ENCODE peak calls at places on chromosomes 16 and 17, in seven cellular contexts. B, U, K, Q, N, P and S are unnamed samples. For H3K36me3, the result is how much of the 10 kb centered on the place peaks cover.

GRCh38 chr17:36120221-36120620 is 16.6 kb downstream of the CCL4 start:
- DNase-seq in K (no peak), B (no peak), N (no peak), P (no peak), U (no peak), Q (no peak), S (no peak)

GRCh38 chr16:4370570-4371480 is 823 bp upstream of the VASN start:
- DNase-seq in K (no peak), Q (no peak), U (peak), B (no peak), N (peak), P (peak), S (peak)

GRCh38 chr16:90077757-90078593 is 844 bp upstream of the PRDM7 start:
- DNase-seq in K (peak), P (no peak), Q (peak), N (peak), U (no peak), B (peak), S (peak)

GRCh38 chr16:84765606-84766580 is 53.9 kb upstream of the CRISPLD2 start:
- DNase-seq in U (no peak), N (no peak), K (no peak), P (no peak), B (no peak), Q (peak), S (no peak)

GRCh38 chr16:72664122-72664479 is 383.8 kb downstream of the ZFHX3 start:
- DNase-seq in U (no peak), N (peak), Q (no peak), B (no peak), K (peak), P (no peak), S (no peak)

GRCh38 chr16:50313596-50314483 is 47.5 kb downstream of the ADCY7 start:
- DNase-seq in U (peak), Q (peak), K (no peak), N (peak), P (no peak), B (no peak), S (no peak)

GRCh38 chr17:49071106-49071505 is 61.5 kb upstream of the B4GALNT2 start:
- DNase-seq in P (no peak), K (no peak), U (no peak), N (peak), Q (no peak), B (no peak), S (no peak)

GRCh38 chr16:70662991-70663523 is 16.7 kb downstream of the IL34 start:
- DNase-seq in Q (no peak), B (no peak), U (no peak), N (no peak), K (no peak), P (no peak), S (no peak)

GRCh38 chr16:57352636-57353047 is 5.9 kb upstream of the CCL22 start:
- DNase-seq in N (no peak), U (no peak), Q (no peak), B (no peak), P (no peak), K (no peak), S (no peak)

GRCh38 chr16:47392114-47392513 is 68.7 kb downstream of the ITFG1 start:
- DNase-seq in U (no peak), P (no peak), Q (no peak), N (no peak), K (peak), B (no peak), S (no peak)

GRCh38 chr16:10282367-10282766 is 100.1 kb upstream of the GRIN2A start:
- DNase-seq in P (no peak), B (no peak), N (no peak), K (no peak), U (no peak), Q (no peak), S (no peak)

GRCh38 chr16:10280262-10281170 is 98.3 kb upstream of the GRIN2A start:
- DNase-seq in B (no peak), Q (no peak), U (no peak), K (no peak), P (no peak), N (no peak), S (no peak)

DNA sequence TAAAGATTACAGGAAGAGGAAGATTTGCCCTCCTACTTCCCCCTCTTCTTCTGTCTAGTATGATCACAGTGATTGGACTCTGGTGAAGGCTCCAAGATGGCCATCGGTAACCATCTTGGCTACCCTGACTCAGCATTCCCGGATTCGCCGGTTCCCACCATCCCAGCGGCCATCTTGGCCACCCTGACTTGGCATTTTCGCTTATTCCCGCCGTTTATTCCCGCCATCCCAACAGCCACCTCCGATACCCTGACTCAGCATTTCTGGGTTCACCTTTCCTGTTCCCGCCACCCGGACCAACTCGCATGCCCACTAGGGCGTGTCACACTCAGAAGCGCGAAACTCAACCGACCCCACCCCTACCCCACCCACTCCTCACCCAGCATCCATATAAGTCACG is 95.4 kb upstream of the GRIN2A start:
- DNase-seq in B (no peak), P (no peak), Q (no peak), K (no peak), U (no peak), N (no peak), S (no peak)
- H3K36me3 ChIP-seq in B (under half), P (under half), Q (under half), K (under half), U (under half), N (under half), S (under half)

GRCh38 chr17:78174332-78174869 is 6.0 kb downstream of the SYNGR2 start:
- DNase-seq in P (peak), K (peak), Q (no peak), N (no peak), B (no peak), U (peak), S (peak)

GRCh38 chr17:78179372-78179771 is 7.5 kb downstream of the TK1 start:
- DNase-seq in U (no peak), B (no peak), K (peak), Q (no peak), P (peak), N (peak), S (peak)

GRCh38 chr17:78174870-78175642 is 6.7 kb downstream of the SYNGR2 start:
- DNase-seq in N (no peak), U (peak), B (peak), Q (no peak), P (no peak), K (no peak), S (peak)

GRCh38 chr17:78175643-78175981 is 7.2 kb downstream of the SYNGR2 start:
- DNase-seq in P (no peak), N (no peak), U (no peak), B (no peak), K (no peak), Q (no peak), S (no peak)

DNA sequence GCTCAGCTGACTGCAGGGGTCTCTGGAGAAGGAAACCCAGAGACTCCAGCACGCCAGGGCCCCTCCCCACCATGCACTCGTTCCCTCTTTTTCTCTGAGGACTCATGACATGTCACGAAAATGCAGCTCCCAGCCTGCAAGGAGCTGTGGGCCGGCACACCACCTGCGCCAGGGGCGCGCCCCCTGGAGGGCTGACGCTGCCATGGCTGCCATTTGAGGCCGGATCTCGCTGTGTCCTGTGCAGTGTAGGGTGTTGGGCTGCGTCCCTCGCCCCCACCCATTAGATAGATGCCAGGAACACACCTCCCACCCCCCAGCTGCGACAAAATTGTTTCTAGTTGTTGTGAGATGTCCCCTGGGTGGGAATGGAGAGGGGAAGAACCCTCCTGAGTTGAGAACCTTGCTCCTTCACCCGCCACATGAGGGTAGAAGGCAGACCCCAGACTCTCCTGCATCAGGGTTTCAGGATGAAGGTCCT is 8.2 kb downstream of the SYNGR2 start:
- DNase-seq in P (no peak), K (peak), Q (peak), U (peak), B (peak), N (peak), S (peak)
- H3K36me3 ChIP-seq in P (under half), K (under half), Q (under half), U (under half), B (under half), N (under half), S (under half)

GRCh38 chr16:191783-192294 is 11.6 kb downstream of the HBQ1 start:
- DNase-seq in P (no peak), N (peak), U (no peak), Q (no peak), K (no peak), B (no peak), S (no peak)
- H3K36me3 ChIP-seq in P (half or more), N (under half), U (under half), Q (half or more), K (under half), B (under half), S (under half)

DNA sequence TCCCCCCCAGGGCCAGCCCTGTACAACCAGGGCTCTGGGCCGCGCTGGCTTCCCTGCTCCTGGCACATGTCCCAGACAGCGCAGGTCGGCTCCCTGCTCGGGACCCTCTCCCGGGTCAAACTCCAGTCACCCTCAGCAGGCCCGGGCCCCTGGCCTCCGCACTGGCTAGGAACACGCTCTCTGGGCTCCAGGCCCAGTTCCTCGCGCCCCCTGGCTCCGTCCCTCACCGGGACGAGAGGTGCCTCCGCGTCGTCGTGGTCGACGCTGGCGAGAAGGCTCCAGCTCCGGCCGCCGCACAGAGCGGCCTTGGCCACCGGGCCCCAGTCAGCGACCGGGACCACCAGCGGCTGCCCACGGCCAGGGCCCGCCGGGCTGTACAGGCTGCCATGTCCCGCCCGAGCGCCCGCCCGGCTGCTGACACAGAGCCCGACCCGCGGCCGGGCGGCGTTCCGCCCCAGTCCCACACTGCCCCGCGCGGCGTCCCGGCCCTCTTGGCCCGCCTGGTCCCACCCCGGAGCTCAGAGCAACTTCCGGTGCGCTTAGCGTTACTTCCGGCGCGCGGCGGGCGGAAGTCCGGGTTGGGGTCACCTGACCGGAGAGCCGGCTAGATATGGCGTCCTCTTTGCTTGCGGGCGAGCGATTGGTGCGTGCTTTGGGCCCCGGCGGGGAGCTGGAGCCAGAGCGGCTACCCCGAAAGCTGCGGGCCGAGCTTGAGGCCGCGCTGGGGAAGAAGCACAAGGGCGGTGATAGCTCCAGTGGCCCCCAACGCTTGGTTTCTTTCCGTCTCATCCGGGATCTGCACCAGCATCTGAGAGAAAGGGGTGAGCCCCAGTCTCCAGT is at the start of gene POLDIP2:
- DNase-seq in Q (peak), U (peak), P (peak), K (peak), B (peak), N (peak), S (peak)
- H3K36me3 ChIP-seq in Q (half or more), U (under half), P (half or more), K (under half), B (under half), N (under half), S (under half)

GRCh38 chr16:11134722-11135121 is 121.3 kb downstream of the SOCS1 start:
- DNase-seq in P (no peak), B (no peak), N (no peak), K (no peak), U (no peak), Q (no peak), S (no peak)

GRCh38 chr16:11133344-11133921 is 122.6 kb downstream of the SOCS1 start:
- DNase-seq in N (peak), B (no peak), U (peak), Q (no peak), K (peak), P (peak), S (peak)

GRCh38 chr16:11136600-11136999 is 119.4 kb downstream of the SOCS1 start:
- DNase-seq in B (no peak), N (peak), K (peak), U (peak), Q (no peak), P (no peak), S (peak)

GRCh38 chr16:11138026-11138768 is 117.8 kb downstream of the SOCS1 start:
- DNase-seq in U (no peak), B (no peak), Q (no peak), P (no peak), N (no peak), K (peak), S (no peak)

DNA sequence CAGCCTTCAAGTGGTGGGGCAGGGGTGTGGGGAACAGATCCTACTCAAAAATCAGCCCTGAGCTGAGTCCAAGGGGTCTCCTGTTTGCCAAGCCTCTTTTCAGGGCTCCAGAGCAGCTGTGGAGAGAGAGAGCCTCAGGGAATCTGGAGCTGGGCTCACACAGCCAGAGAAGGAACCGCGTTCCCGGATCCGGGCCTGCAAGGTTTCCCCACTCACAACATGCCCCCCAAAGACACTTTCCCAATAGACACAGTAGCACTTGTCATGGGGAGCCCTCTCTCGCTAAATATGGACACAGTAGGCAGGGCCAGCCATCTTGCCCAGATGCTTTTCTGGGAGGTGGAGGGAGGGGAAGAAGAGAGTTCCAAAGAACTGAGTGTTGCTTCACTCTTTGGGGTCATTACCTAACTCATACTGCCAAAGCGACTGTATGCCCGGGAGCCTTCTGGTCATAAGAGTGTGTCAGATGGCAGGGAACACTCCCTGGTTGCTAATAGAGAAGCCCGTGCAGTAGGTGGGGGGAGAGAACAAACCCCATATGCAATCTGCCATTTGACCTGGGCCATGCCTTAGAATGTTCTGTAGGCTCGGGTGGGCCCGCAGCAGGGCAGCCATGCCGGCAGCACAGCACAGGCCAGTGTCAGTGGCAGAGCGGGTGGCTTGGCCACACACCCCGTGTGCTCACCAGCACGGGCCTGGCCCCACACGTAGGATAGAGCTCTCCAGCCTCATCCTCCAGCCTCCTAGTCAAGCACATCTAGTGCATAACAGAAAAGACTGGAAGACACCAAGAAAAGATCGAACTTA is 120.6 kb downstream of the SOCS1 start:
- DNase-seq in Q (no peak), N (peak), P (no peak), K (peak), B (no peak), U (no peak), S (no peak)
- H3K36me3 ChIP-seq in Q (under half), N (under half), P (under half), K (under half), B (under half), U (under half), S (under half)

GRCh38 chr17:50360716-50361115 is 12.3 kb downstream of the MRPL27 start:
- DNase-seq in U (no peak), N (no peak), B (no peak), K (no peak), Q (no peak), P (no peak), S (no peak)
- H3K36me3 ChIP-seq in U (under half), N (under half), B (under half), K (under half), Q (under half), P (under half), S (under half)

DNA sequence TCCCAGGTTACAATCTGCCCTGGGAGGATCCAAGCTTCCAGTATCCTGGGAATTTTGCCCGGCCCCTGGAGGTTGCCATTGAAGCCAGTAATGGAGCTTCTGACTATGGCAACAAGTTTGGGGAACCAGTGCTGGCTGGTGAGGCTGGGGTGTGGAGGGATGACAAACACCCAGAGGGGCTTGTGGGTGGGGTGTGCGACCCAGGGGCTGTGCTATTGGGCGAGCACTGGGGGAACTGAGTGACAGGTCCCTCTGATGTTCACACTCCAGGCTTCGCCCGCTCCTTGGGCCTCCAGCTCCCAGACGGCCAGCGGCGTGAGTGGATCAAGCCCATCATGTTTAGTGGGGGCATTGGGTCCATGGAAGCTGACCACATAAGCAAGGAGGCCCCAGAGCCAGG is 8.7 kb downstream of the PFAS start:
- DNase-seq in N (no peak), U (no peak), P (no peak), B (no peak), Q (no peak), K (no peak), S (no peak)
- H3K36me3 ChIP-seq in N (under half), U (under half), P (under half), B (under half), Q (under half), K (under half), S (under half)

DNA sequence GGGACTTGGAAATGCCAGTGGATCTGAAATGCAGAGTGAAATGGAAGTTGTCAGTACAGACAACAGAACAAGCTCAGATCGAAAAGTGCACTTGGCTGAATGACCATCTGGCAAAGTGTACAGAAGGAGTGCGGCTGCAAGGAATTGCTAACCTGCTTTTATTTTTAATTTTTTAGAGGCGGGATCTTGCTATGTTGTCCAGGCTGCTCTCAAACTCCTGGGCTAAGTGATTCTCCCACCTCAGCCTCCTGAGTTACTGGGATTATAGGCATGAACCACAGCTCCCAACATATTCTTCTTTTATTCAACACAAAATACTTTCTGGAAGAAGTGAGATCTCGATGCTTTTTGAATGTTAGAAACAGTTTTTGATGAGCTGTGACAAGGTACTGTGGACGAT is 3.6 kb downstream of the LRRC59 start:
- DNase-seq in K (no peak), N (no peak), P (no peak), Q (no peak), U (no peak), B (no peak), S (no peak)
- H3K36me3 ChIP-seq in K (half or more), N (half or more), P (under half), Q (half or more), U (under half), B (under half), S (under half)

GRCh38 chr16:30474684-30475083 is 2.1 kb downstream of the ITGAL start:
- DNase-seq in K (no peak), Q (no peak), B (no peak), U (no peak), N (no peak), P (no peak), S (no peak)
- H3K36me3 ChIP-seq in K (under half), Q (under half), B (under half), U (under half), N (under half), P (under half), S (under half)

GRCh38 chr16:68564367-68564985 is 25.4 kb downstream of the ZFP90 start:
- DNase-seq in P (no peak), U (no peak), B (peak), N (peak), K (no peak), Q (no peak), S (no peak)
- H3K36me3 ChIP-seq in P (under half), U (under half), B (half or more), N (half or more), K (half or more), Q (under half), S (under half)